ENCODE peak calls at places on chromosomes 4 and X, in eight cellular contexts. J is hippocampal formation; B is Peyer's patch; K is NCI-H2107; Q is GM12864; M is kidney epithelial cell; I is CD4-positive, CD25-positive, alpha-beta regulatory T cell; H is NCI-H82. S is an unnamed sample.

GRCh38 chrX:103889216-103889615 is 57.2 kb upstream of the RAB9B start:
- DNase-seq in J (no peak), B (no peak), K (no peak), Q (no peak), M (no peak), I (no peak), H (no peak), S (no peak)

GRCh38 chr4:52076731-52077130 is 25.6 kb downstream of the SPATA18 start:
- DNase-seq in J (no peak), B (no peak), K (no peak), Q (no peak), M (no peak), I (no peak), H (no peak), S (no peak)

GRCh38 chr4:109419679-109420078 is 13.9 kb upstream of the SEC24B start:
- DNase-seq in J (no peak), B (no peak), K (no peak), Q (no peak), M (no peak), I (no peak), H (peak), S (no peak)

GRCh38 chr4:7663075-7663541 is 228.4 kb upstream of the PSAPL1 start:
- DNase-seq in J (no peak), B (no peak), K (no peak), Q (no peak), M (no peak), I (no peak), H (no peak), S (no peak)

GRCh38 chr4:56055027-56055976 is 106.6 kb downstream of the CEP135 start:
- DNase-seq in J (no peak), B (no peak), K (no peak), Q (no peak), M (no peak), I (no peak), H (peak), S (no peak)

GRCh38 chr4:168634276-168634802 is 137.5 kb downstream of the PALLD start:
- DNase-seq in J (no peak), B (no peak), K (no peak), Q (no peak), M (peak), I (no peak), H (no peak), S (no peak)

GRCh38 chr4:74324262-74324661 is 16.0 kb downstream of the EPGN start:
- DNase-seq in J (no peak), B (no peak), K (no peak), Q (no peak), M (no peak), I (no peak), H (no peak), S (no peak)

GRCh38 chrX:72041166-72041565 is 90.5 kb downstream of the RTL5 start:
- DNase-seq in J (no peak), B (no peak), K (no peak), Q (no peak), M (no peak), I (no peak), H (no peak), S (no peak)

GRCh38 chrX:129877401-129877800 is 28.6 kb upstream of the UTP14A start:
- DNase-seq in J (no peak), B (no peak), K (no peak), Q (no peak), M (no peak), I (no peak), H (no peak), S (no peak)

GRCh38 chr4:185201983-185202962 is 1.5 kb downstream of the CFAP97 start:
- DNase-seq in J (no peak), B (no peak), K (no peak), Q (no peak), M (no peak), I (peak), H (no peak), S (no peak)

GRCh38 chr4:24001945-24002640 is 112.2 kb upstream of the PPARGC1A start:
- DNase-seq in J (no peak), B (no peak), K (no peak), Q (no peak), M (no peak), I (no peak), H (no peak), S (no peak)

GRCh38 chr4:169185133-169185956 is 85.4 kb downstream of the SH3RF1 start:
- DNase-seq in J (no peak), B (no peak), K (no peak), Q (no peak), M (no peak), I (no peak), H (peak), S (no peak)

GRCh38 chrX:17829526-17829925 is 31.6 kb downstream of the RAI2 start:
- DNase-seq in J (no peak), B (no peak), K (no peak), Q (no peak), M (no peak), I (no peak), H (no peak), S (no peak)

GRCh38 chrX:98380106-98380505 is 1496.4 kb downstream of the RPA4 start:
- DNase-seq in J (no peak), B (no peak), K (no peak), Q (no peak), M (no peak), I (no peak), H (no peak), S (no peak)

GRCh38 chr4:22179124-22179874 is 230.7 kb upstream of the KCNIP4 start:
- DNase-seq in J (no peak), B (no peak), K (no peak), Q (no peak), M (peak), I (no peak), H (no peak), S (no peak)

GRCh38 chr4:75769044-75769443 is 44.7 kb downstream of the USO1 start:
- DNase-seq in J (no peak), B (no peak), K (no peak), Q (no peak), M (no peak), I (no peak), H (no peak), S (no peak)

GRCh38 chr4:96525901-96526300 is 686.0 kb downstream of the PDHA2 start:
- DNase-seq in J (no peak), B (no peak), K (no peak), Q (no peak), M (no peak), I (no peak), H (no peak), S (no peak)

GRCh38 chr4:156865391-156865790 is 106.2 kb downstream of the PDGFC start:
- DNase-seq in J (no peak), B (no peak), K (no peak), Q (no peak), M (no peak), I (no peak), H (no peak), S (no peak)

GRCh38 chr4:108333353-108333920 is 164.7 kb upstream of the LEF1 start:
- DNase-seq in J (no peak), B (no peak), K (no peak), Q (no peak), M (no peak), I (no peak), H (no peak), S (no peak)

GRCh38 chrX:134454506-134454905 is 5.5 kb upstream of the HPRT1 start:
- DNase-seq in J (no peak), B (no peak), K (no peak), Q (no peak), M (no peak), I (no peak), H (no peak), S (no peak)

GRCh38 chr4:40804598-40804997 is 54.8 kb downstream of the NSUN7 start:
- DNase-seq in J (no peak), B (no peak), K (no peak), Q (no peak), M (no peak), I (no peak), H (no peak), S (no peak)

GRCh38 chrX:39361736-39362135 is 560.5 kb downstream of the MID1IP1 start:
- DNase-seq in J (peak), B (no peak), K (no peak), Q (no peak), M (no peak), I (no peak), H (no peak), S (no peak)

GRCh38 chr4:168449740-168450442 is 30.4 kb downstream of the DDX60L start:
- DNase-seq in J (no peak), B (no peak), K (no peak), Q (no peak), M (peak), I (peak), H (no peak), S (no peak)

GRCh38 chr4:169485791-169486742 is 126.3 kb downstream of the NEK1 start:
- DNase-seq in J (peak), B (no peak), K (peak), Q (peak), M (peak), I (peak), H (peak), S (no peak)

GRCh38 chr4:187770345-187770744 is 225.2 kb upstream of the ZFP42 start:
- DNase-seq in J (no peak), B (no peak), K (no peak), Q (no peak), M (no peak), I (no peak), H (no peak), S (no peak)

GRCh38 chr4:7031526-7032449 is 11.4 kb upstream of the TADA2B start:
- DNase-seq in J (no peak), B (no peak), K (no peak), Q (no peak), M (no peak), I (no peak), H (no peak), S (no peak)

GRCh38 chr4:113978561-113979156 is 788 bp downstream of the ARSJ start:
- DNase-seq in J (no peak), B (no peak), K (no peak), Q (no peak), M (no peak), I (no peak), H (peak), S (no peak)

GRCh38 chr4:104494822-104495559 is at the start of gene CXXC4:
- DNase-seq in J (peak), B (peak), K (peak), Q (no peak), M (no peak), I (no peak), H (peak), S (peak)

GRCh38 chr4:72909461-72909860 is 160.1 kb downstream of the COX18 start:
- DNase-seq in J (no peak), B (no peak), K (no peak), Q (no peak), M (no peak), I (peak), H (peak), S (peak)

GRCh38 chr4:97370581-97370980 is 772.7 kb downstream of the STPG2 start:
- DNase-seq in J (no peak), B (no peak), K (no peak), Q (no peak), M (no peak), I (no peak), H (peak), S (no peak)

GRCh38 chrX:135536883-135537282 is 16.4 kb downstream of the INTS6L start:
- DNase-seq in J (no peak), B (no peak), K (no peak), Q (no peak), M (no peak), I (peak), H (no peak), S (no peak)

GRCh38 chr4:6779667-6780565 is 2.6 kb upstream of the KIAA0232 start:
- DNase-seq in J (peak), B (no peak), K (peak), Q (no peak), M (no peak), I (peak), H (peak), S (no peak)

GRCh38 chr4:124753941-124754581 is 41.5 kb upstream of the ANKRD50 start:
- DNase-seq in J (no peak), B (no peak), K (no peak), Q (no peak), M (no peak), I (no peak), H (no peak), S (peak)

GRCh38 chr4:85116008-85116407 is 149.5 kb upstream of the WDFY3 start:
- DNase-seq in J (no peak), B (no peak), K (no peak), Q (no peak), M (no peak), I (no peak), H (no peak), S (no peak)

GRCh38 chr4:1405636-1406415 is 416 bp downstream of the NKX1-1 start:
- DNase-seq in J (no peak), B (peak), K (no peak), Q (no peak), M (no peak), I (no peak), H (no peak), S (peak)

S was measured in stomach.